ENCODE peak calls at places on chromosome 19, in six cellular contexts. H is tibial artery, U is bronchial epithelial cell, Q is breast epithelium, M is GM12878, P is cardiac muscle cell. F is an unnamed sample.
A peak's percentile ranks its signal among the peaks of the same experiment; 100 is the strongest.

GRCh38 chr19:48333467-48334384 is 8.4 kb downstream of the EMP3 start:
- DNase-seq in H (peak; percentile 90), U (peak; percentile 82), Q (peak; percentile 87), M (peak; percentile 82), P (peak; percentile 96), F (peak; percentile 80)

GRCh38 chr19:41427647-41428480 is 690 bp upstream of the B3GNT8 start:
- DNase-seq in H (peak; percentile 52), U (no peak), Q (peak; percentile 62), M (no peak), P (peak; percentile 35), F (no peak)

GRCh38 chr19:7408251-7408650 is 59.5 kb downstream of the ARHGEF18 start:
- DNase-seq in H (no peak), U (no peak), Q (no peak), M (no peak), P (no peak), F (no peak)

GRCh38 chr19:55830656-55831055 is 1.1 kb downstream of the NLRP11 start:
- DNase-seq in H (no peak), U (no peak), Q (no peak), M (no peak), P (no peak), F (no peak)

GRCh38 chr19:54432144-54432738 is 16.8 kb upstream of the LENG8 start:
- DNase-seq in H (no peak), U (peak; percentile 84), Q (no peak), M (no peak), P (no peak), F (no peak)

GRCh38 chr19:2523630-2524311 is 47.8 kb downstream of the GADD45B start:
- DNase-seq in H (no peak), U (no peak), Q (no peak), M (no peak), P (peak; percentile 47), F (no peak)

GRCh38 chr19:1470864-1471513 is 8.0 kb downstream of the C19orf25 start:
- DNase-seq in H (no peak), U (no peak), Q (no peak), M (no peak), P (no peak), F (no peak)

GRCh38 chr19:11674067-11674492 is 64.7 kb downstream of the ZNF823 start:
- DNase-seq in H (no peak), U (no peak), Q (no peak), M (no peak), P (no peak), F (no peak)

GRCh38 chr19:55546822-55547614 is 1.7 kb upstream of the SBK3 start:
- DNase-seq in H (peak; percentile 69), U (peak; percentile 59), Q (no peak), M (no peak), P (peak; percentile 92), F (no peak)

GRCh38 chr19:50325310-50326100 is 3.7 kb downstream of the KCNC3 start:
- DNase-seq in H (no peak), U (no peak), Q (no peak), M (no peak), P (peak; percentile 70), F (no peak)

GRCh38 chr19:10001899-10002298 is 8.4 kb downstream of the COL5A3 start:
- DNase-seq in H (no peak), U (no peak), Q (no peak), M (no peak), P (peak; percentile 21), F (no peak)

GRCh38 chr19:5090780-5091575 is 122.1 kb downstream of the KDM4B start:
- DNase-seq in H (peak; percentile 39), U (no peak), Q (no peak), M (no peak), P (peak; percentile 67), F (no peak)

GRCh38 chr19:56839665-56840451 is 668 bp downstream of the PEG3 start:
- DNase-seq in H (peak; percentile 97), U (peak; percentile 41), Q (peak; percentile 94), M (no peak), P (peak; percentile 96), F (no peak)

GRCh38 chr19:46761418-46761831 is 15.2 kb upstream of the STRN4 start:
- DNase-seq in H (no peak), U (peak; percentile 37), Q (no peak), M (no peak), P (peak; percentile 81), F (no peak)

GRCh38 chr19:12970070-12970820 is 869 bp downstream of the DAND5 start:
- DNase-seq in H (no peak), U (no peak), Q (no peak), M (no peak), P (no peak), F (no peak)

GRCh38 chr19:4366666-4367335 is 23.4 kb downstream of the MPND start:
- DNase-seq in H (no peak), U (no peak), Q (no peak), M (no peak), P (no peak), F (no peak)

GRCh38 chr19:41570179-41570578 is 5.8 kb upstream of the CEACAM21 start:
- DNase-seq in H (no peak), U (no peak), Q (no peak), M (no peak), P (no peak), F (no peak)

GRCh38 chr19:2888739-2889224 is 11.9 kb upstream of the ZNF57 start:
- DNase-seq in H (peak; percentile 24), U (no peak), Q (no peak), M (no peak), P (no peak), F (no peak)

GRCh38 chr19:2586196-2586595 is 110.3 kb downstream of the GADD45B start:
- DNase-seq in H (no peak), U (no peak), Q (peak; percentile 30), M (no peak), P (no peak), F (no peak)

GRCh38 chr19:46442808-46443450 is 14.2 kb upstream of the PNMA8C start:
- DNase-seq in H (no peak), U (peak; percentile 72), Q (no peak), M (no peak), P (peak; percentile 85), F (no peak)

GRCh38 chr19:41939861-41940442 is 11.7 kb upstream of the ERFL start:
- DNase-seq in H (no peak), U (no peak), Q (no peak), M (no peak), P (no peak), F (no peak)

GRCh38 chr19:47523473-47523872 is 8.6 kb upstream of the NAPA start:
- DNase-seq in H (no peak), U (no peak), Q (no peak), M (no peak), P (no peak), F (no peak)

GRCh38 chr19:46951236-46951986 is 68.2 kb upstream of the NPAS1 start:
- DNase-seq in H (no peak), U (peak; percentile 97), Q (no peak), M (no peak), P (no peak), F (no peak)

DNA sequence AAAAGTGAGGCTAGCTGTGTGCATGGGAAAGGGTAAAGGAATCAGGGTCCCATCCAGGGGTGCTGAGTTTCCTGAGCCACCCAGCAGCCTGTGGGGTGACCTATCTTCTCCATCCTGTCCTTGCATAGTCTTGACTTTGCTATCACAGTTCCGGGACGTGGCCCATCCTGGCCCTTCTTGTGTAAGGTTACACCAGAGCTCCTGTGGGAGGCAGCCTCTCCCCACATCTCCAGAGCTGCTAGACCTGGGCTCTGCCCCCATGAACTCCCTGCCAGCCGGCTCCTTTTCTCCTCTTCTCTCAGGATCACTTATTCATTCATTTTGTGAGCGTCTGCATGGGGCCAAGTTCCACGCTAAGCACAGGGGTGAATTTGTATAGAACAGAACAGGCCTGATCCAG is 238.9 kb downstream of the TSHZ3 start:
- DNase-seq in H (peak; percentile 22), U (peak; percentile 46), Q (no peak), M (no peak), P (peak; percentile 69), F (no peak)
- TF ChIP-seq CTCF in H (no peak), U (peak; percentile 78), Q (no peak), M (no peak), P (peak; percentile 57), F (no peak)

GRCh38 chr19:35510626-35510964 is 2.9 kb downstream of the DMKN start:
- DNase-seq in H (no peak), U (no peak), Q (no peak), M (no peak), P (no peak), F (no peak)

GRCh38 chr19:35508129-35508528 is 5.3 kb downstream of the DMKN start:
- DNase-seq in H (no peak), U (no peak), Q (no peak), M (no peak), P (no peak), F (no peak)

GRCh38 chr19:35507561-35507960 is 5.9 kb downstream of the DMKN start:
- DNase-seq in H (no peak), U (no peak), Q (no peak), M (no peak), P (no peak), F (no peak)

GRCh38 chr19:35509861-35510625 is 3.4 kb downstream of the DMKN start:
- DNase-seq in H (peak; percentile 49), U (peak; percentile 69), Q (peak; percentile 78), M (no peak), P (peak; percentile 61), F (peak; percentile 18)

GRCh38 chr19:35509018-35509652 is 4.3 kb downstream of the DMKN start:
- DNase-seq in H (no peak), U (peak; percentile 79), Q (no peak), M (peak; percentile 40), P (no peak), F (peak; percentile 35)
- H3K4me3 ChIP-seq in H (peak overlapping the region; percentile 40), U (peak overlapping the region; percentile 52), Q (peak overlapping the region; percentile 72), M (peak overlapping the region; percentile 74), P (peak overlapping the region; percentile 49), F (peak overlapping the region; percentile 58)

DNA sequence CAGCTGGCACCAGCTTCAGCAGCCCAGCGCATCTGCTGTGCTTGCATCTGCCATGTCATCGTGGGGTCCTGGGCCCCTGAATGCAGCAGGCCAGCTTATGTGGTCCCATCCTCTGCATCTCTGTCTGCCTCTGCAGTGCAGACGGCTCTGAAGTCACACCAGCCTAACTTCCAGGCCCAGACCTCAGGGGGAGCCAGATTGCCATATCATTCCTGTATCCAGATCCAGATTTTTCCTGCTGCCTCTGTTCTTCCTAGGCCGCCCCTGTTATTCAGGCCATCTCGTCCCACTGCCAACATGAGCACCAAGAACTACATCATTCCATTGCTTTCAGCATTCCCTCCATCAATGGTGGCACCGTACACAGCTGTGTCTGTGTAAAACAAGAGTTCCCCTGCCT is 571.6 kb downstream of the UQCRFS1 start:
- DNase-seq in H (no peak), U (no peak), Q (no peak), M (no peak), P (no peak), F (no peak)
- TF ChIP-seq CTCF in H (no peak), U (no peak), Q (no peak), M (no peak), P (no peak), F (no peak)

GRCh38 chr19:18931316-18932162 is 9.5 kb downstream of the HOMER3 start:
- DNase-seq in H (no peak), U (no peak), Q (no peak), M (no peak), P (no peak), F (no peak)

GRCh38 chr19:18929311-18929710 is 9.8 kb downstream of the DDX49 start:
- DNase-seq in H (no peak), U (no peak), Q (no peak), M (no peak), P (no peak), F (no peak)

GRCh38 chr19:18928018-18928805 is 8.7 kb downstream of the DDX49 start:
- DNase-seq in H (no peak), U (no peak), Q (no peak), M (no peak), P (no peak), F (no peak)

GRCh38 chr19:18933297-18933696 is 7.7 kb downstream of the HOMER3 start:
- DNase-seq in H (no peak), U (no peak), Q (no peak), M (no peak), P (no peak), F (no peak)

GRCh38 chr19:18932216-18932841 is 8.7 kb downstream of the HOMER3 start:
- DNase-seq in H (peak; percentile 74), U (peak; percentile 58), Q (peak; percentile 61), M (no peak), P (peak; percentile 51), F (no peak)
- H3K4me3 ChIP-seq in H (no peak overlapping the region), U (no peak overlapping the region), Q (no peak overlapping the region), M (peak overlapping the region; percentile 45), P (peak overlapping the region; percentile 2), F (peak overlapping the region; percentile 31)